ENCODE peak calls at places on chromosomes 11 and 22, in four cellular contexts. E is NCI-H1105; M is effector memory CD8-positive, alpha-beta T cell; R is GM13976. T is an unnamed sample.

GRCh38 chr11:69353696-69354544 is 60.0 kb downstream of the MYEOV start:
- DNase-seq in M (no peak), R (peak), E (no peak), T (no peak)

GRCh38 chr22:39545310-39546063 is 12.9 kb upstream of the RPS19BP1 start:
- DNase-seq in M (peak), E (no peak), R (no peak), T (peak)

GRCh38 chr11:73295259-73295995 is 12.6 kb upstream of the ARHGEF17 start:
- DNase-seq in E (peak), R (peak), M (peak), T (peak)

GRCh38 chr11:58394195-58394594 is 12.5 kb downstream of the OR5B3 start:
- DNase-seq in M (no peak), R (no peak), E (no peak), T (no peak)

GRCh38 chr11:118870396-118871343 is 13.0 kb upstream of the CXCR5 start:
- DNase-seq in E (no peak), M (no peak), R (peak), T (peak)

GRCh38 chr11:80816454-80816847 is 1375.6 kb upstream of the TENM4 start:
- DNase-seq in E (no peak), R (no peak), M (no peak), T (no peak)

GRCh38 chr22:29353860-29354259 is 34.5 kb downstream of the AP1B1 start:
- DNase-seq in M (no peak), R (no peak), E (no peak), T (no peak)

GRCh38 chr11:80958414-80958813 is 1517.6 kb upstream of the TENM4 start:
- DNase-seq in M (no peak), E (no peak), R (no peak), T (no peak)

GRCh38 chr22:30221121-30221992 is 25.2 kb downstream of the LIF start:
- DNase-seq in E (no peak), R (peak), M (peak), T (peak)

GRCh38 chr11:69925366-69926196 is 106.4 kb upstream of the FGF3 start:
- DNase-seq in M (no peak), R (no peak), E (no peak), T (no peak)

GRCh38 chr11:78795862-78796261 is 221.2 kb upstream of the NARS2 start:
- DNase-seq in M (no peak), R (no peak), E (no peak), T (no peak)

GRCh38 chr22:39723899-39724351 is 153.4 kb downstream of the CACNA1I start:
- DNase-seq in M (no peak), R (no peak), E (no peak), T (no peak)

GRCh38 chr22:37599161-37599560 is 9.5 kb upstream of the GGA1 start:
- DNase-seq in M (no peak), E (peak), R (no peak), T (no peak)

GRCh38 chr11:26960265-26960664 is 33.6 kb upstream of the FIBIN start:
- DNase-seq in E (no peak), R (no peak), M (no peak), T (no peak)

GRCh38 chr11:96012086-96012824 is 88.3 kb upstream of the MTMR2 start:
- DNase-seq in R (peak), E (peak), M (peak), T (peak)

T was measured in CD8-positive, alpha-beta memory T cell.